ENCODE peak calls at places on chromosomes 16 and 17, in five cellular contexts. O, B, K, T and S are unnamed samples.

GRCh38 chr16:80347900-80348299 is 192.9 kb upstream of the DYNLRB2 start:
- DNase-seq in O (no peak), B (no peak), K (no peak), T (no peak), S (no peak)

GRCh38 chr17:70310251-70310672 is 140.9 kb downstream of the KCNJ2 start:
- DNase-seq in O (no peak), B (no peak), K (no peak), T (no peak), S (no peak)

GRCh38 chr16:57758331-57759117 is 23.0 kb downstream of the KATNB1 start:
- DNase-seq in O (no peak), B (no peak), K (no peak), T (no peak), S (no peak)

GRCh38 chr16:1712791-1713261 is 6.8 kb downstream of the MAPK8IP3 start:
- DNase-seq in O (no peak), B (no peak), K (no peak), T (no peak), S (no peak)

GRCh38 chr16:25257504-25257955 is at the start of gene ZKSCAN2:
- DNase-seq in O (peak), B (peak), K (peak), T (peak), S (peak)

GRCh38 chr17:77796201-77796860 is 162.2 kb upstream of the TNRC6C start:
- DNase-seq in O (no peak), B (no peak), K (no peak), T (no peak), S (no peak)

GRCh38 chr17:50845260-50846147 is 10.1 kb downstream of the WFIKKN2 start:
- DNase-seq in O (no peak), B (no peak), K (no peak), T (no peak), S (no peak)

GRCh38 chr16:88416686-88417085 is 33.9 kb downstream of the ZNF469 start:
- DNase-seq in O (no peak), B (no peak), K (no peak), T (no peak), S (no peak)

GRCh38 chr16:66308096-66308495 is 58.4 kb upstream of the CDH5 start:
- DNase-seq in O (no peak), B (no peak), K (no peak), T (no peak), S (no peak)

GRCh38 chr17:81429813-81430510 is 34.7 kb downstream of the BAHCC1 start:
- DNase-seq in O (no peak), B (no peak), K (no peak), T (no peak), S (no peak)

DNA sequence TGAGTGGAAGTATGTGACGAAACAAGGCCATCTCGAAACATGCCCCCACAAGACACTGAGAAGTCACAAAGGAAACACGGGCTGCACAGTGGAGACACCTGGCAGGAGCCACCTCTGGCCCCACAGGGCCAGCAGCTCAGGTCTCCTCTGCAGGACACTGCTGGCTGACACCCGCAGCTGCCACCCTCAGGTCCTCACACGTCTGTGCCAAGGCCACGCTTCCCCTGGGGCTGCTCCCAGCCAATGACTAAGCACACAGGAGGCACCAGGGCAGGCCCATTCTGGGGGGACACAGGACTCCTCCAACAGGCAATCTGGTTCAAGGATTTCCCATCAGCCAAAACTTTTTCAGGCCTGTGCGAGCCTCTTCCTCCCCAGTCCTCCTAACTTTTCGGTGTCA is 36.4 kb downstream of the MBTPS1 start:
- DNase-seq in O (no peak), B (no peak), K (no peak), T (no peak), S (no peak)
- TF ChIP-seq ATF3 in O (no peak), B (no peak), K (no peak), T (no peak), S (no peak)

DNA sequence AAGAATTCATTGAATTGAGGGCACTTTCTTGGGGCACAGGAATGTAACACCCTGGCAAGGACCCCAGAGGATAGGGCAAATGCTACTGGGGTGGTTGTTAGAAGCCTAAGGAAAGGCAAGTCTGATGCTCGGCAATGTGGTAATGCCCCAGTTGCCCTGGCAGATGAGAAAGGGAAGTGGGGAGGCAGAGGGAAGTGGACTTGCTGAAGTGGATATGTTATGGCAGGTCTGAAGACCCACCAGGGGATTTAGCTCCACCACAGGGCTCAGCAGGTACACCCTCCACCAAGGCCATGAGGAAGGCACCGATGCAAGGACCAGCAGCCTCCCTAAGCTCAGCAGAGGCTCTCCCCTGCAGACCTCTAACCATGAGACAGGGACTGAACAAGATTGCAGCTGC is 184.8 kb downstream of the IRX5 start:
- DNase-seq in O (no peak), B (no peak), K (no peak), T (no peak), S (no peak)
- TF ChIP-seq ATF3 in O (no peak), B (no peak), K (no peak), T (no peak), S (no peak)

GRCh38 chr17:55996826-55997225 is 156.4 kb upstream of the ANKFN1 start:
- DNase-seq in O (no peak), B (no peak), K (no peak), T (no peak), S (no peak)
- TF ChIP-seq ATF3 in O (no peak), B (no peak), K (no peak), T (no peak), S (no peak)

DNA sequence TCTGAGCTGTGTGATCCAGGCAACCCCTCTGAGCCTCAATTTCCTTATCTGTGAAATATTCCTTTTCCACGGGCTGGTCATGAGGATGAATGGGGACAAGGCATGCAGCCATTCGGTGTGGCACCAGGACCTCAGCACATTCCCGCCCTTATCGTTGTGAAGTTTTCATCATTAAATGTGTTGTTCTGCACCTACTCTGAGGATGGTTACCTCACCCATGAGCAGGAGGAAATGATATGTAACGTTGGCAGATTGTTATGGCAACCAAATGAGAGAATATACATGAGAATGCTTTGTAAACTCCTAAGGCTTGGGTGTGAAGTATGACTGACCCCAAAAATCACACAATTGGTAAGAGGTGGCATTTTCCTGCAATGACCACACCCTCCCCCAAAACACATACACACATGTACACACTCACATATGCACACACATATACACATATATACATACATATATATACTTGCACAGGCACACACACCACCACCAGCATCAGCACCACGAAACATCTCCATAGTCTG is 39.5 kb downstream of the SMARCE1 start:
- DNase-seq in O (no peak), B (no peak), K (no peak), T (no peak), S (no peak)
- TF ChIP-seq ATF3 in O (no peak), B (no peak), K (no peak), T (no peak), S (no peak)

GRCh38 chr16:84989791-84990620 is 21.3 kb downstream of the ZDHHC7 start:
- DNase-seq in O (no peak), B (no peak), K (no peak), T (no peak), S (no peak)

GRCh38 chr16:84988328-84989080 is 22.8 kb downstream of the ZDHHC7 start:
- DNase-seq in O (no peak), B (no peak), K (no peak), T (no peak), S (no peak)

GRCh38 chr16:84992700-84993075 is 18.6 kb downstream of the ZDHHC7 start:
- DNase-seq in O (no peak), B (no peak), K (no peak), T (no peak), S (no peak)

GRCh38 chr16:84993926-84994325 is 17.4 kb downstream of the ZDHHC7 start:
- DNase-seq in O (no peak), B (no peak), K (no peak), T (no peak), S (no peak)

GRCh38 chr16:84990782-84991181 is 20.6 kb downstream of the ZDHHC7 start:
- DNase-seq in O (no peak), B (no peak), K (no peak), T (no peak), S (no peak)
- TF ChIP-seq ATF3 in O (no peak), B (no peak), K (no peak), T (no peak), S (no peak)